ENCODE peak calls at places on chromosome 6, in four cellular contexts. B is K562, S is HepG2, I is GM12878. L is an unnamed sample.

GRCh38 chr6:79601020-79601609 is 30.0 kb upstream of the SH3BGRL2 start:
- DNase-seq in B (no peak), S (peak; percentile 42), I (no peak), L (no peak)

GRCh38 chr6:133549252-133549925 is 308.2 kb downstream of the EYA4 start:
- DNase-seq in B (no peak), S (no peak), I (no peak), L (no peak)

GRCh38 chr6:36989264-36989663 is 3.3 kb upstream of the MTCH1 start:
- DNase-seq in B (no peak), S (no peak), I (no peak), L (no peak)

GRCh38 chr6:85660181-85660611 is 17.5 kb upstream of the SYNCRIP start:
- DNase-seq in B (no peak), S (peak; percentile 59), I (no peak), L (no peak)

GRCh38 chr6:56685994-56686393 is 43.3 kb upstream of the DST start:
- DNase-seq in B (no peak), S (no peak), I (no peak), L (no peak)

GRCh38 chr6:45423901-45424627 is 46.3 kb upstream of the SUPT3H start:
- DNase-seq in B (no peak), S (no peak), I (no peak), L (peak; percentile 48)

GRCh38 chr6:79071547-79071946 is 6.5 kb downstream of the PHIP start:
- DNase-seq in B (no peak), S (no peak), I (no peak), L (no peak)

GRCh38 chr6:160188773-160189172 is 67.2 kb downstream of the SLC22A1 start:
- DNase-seq in B (no peak), S (no peak), I (no peak), L (no peak)

GRCh38 chr6:47187108-47187507 is 122.6 kb downstream of the TNFRSF21 start:
- DNase-seq in B (no peak), S (no peak), I (no peak), L (no peak)

GRCh38 chr6:34027445-34027936 is 118.4 kb downstream of the GRM4 start:
- DNase-seq in B (peak; percentile 86), S (peak; percentile 30), I (no peak), L (peak; percentile 85)

GRCh38 chr6:99739526-99739925 is 132.9 kb downstream of the PRDM13 start:
- DNase-seq in B (no peak), S (no peak), I (no peak), L (no peak)

GRCh38 chr6:91135406-91135805 is 548.5 kb upstream of the MAP3K7 start:
- DNase-seq in B (no peak), S (no peak), I (no peak), L (no peak)

GRCh38 chr6:117444600-117444999 is 18.9 kb upstream of the ROS1 start:
- DNase-seq in B (no peak), S (no peak), I (no peak), L (no peak)

GRCh38 chr6:44494011-44494501 is 106.5 kb downstream of the CDC5L start:
- DNase-seq in B (peak; percentile 73), S (peak; percentile 80), I (no peak), L (no peak)

GRCh38 chr6:33858053-33858475 is 54.3 kb upstream of the MLN start:
- DNase-seq in B (no peak), S (no peak), I (no peak), L (no peak)

GRCh38 chr6:31663961-31664789 is 622 bp downstream of the GPANK1 start:
- DNase-seq in B (peak; percentile 88), S (no peak), I (no peak), L (no peak)

GRCh38 chr6:97978855-97979271 is 695.8 kb upstream of the MMS22L start:
- DNase-seq in B (no peak), S (peak; percentile 25), I (no peak), L (peak; percentile 77)

GRCh38 chr6:79648315-79648714 is 17.2 kb downstream of the SH3BGRL2 start:
- DNase-seq in B (no peak), S (no peak), I (no peak), L (no peak)

GRCh38 chr6:152355166-152355565 is 282.0 kb downstream of the SYNE1 start:
- DNase-seq in B (no peak), S (no peak), I (no peak), L (no peak)

GRCh38 chr6:56914791-56915658 is 39.9 kb upstream of the BEND6 start:
- DNase-seq in B (no peak), S (no peak), I (no peak), L (no peak)

GRCh38 chr6:44003345-44004061 is 123.7 kb downstream of the MRPL14 start:
- DNase-seq in B (no peak), S (no peak), I (no peak), L (peak; percentile 36)

GRCh38 chr6:30589754-30590358 is 18.6 kb downstream of the ABCF1 start:
- DNase-seq in B (no peak), S (no peak), I (no peak), L (no peak)

GRCh38 chr6:105675715-105676397 is 273.0 kb upstream of the PREP start:
- DNase-seq in B (peak; percentile 6), S (no peak), I (no peak), L (no peak)

GRCh38 chr6:47132724-47133123 is 90.6 kb upstream of the ADGRF1 start:
- DNase-seq in B (no peak), S (no peak), I (no peak), L (no peak)

GRCh38 chr6:107820571-107821261 is 3.4 kb downstream of the SCML4 start:
- DNase-seq in B (no peak), S (no peak), I (no peak), L (no peak)

GRCh38 chr6:167236239-167236571 is 54.9 kb upstream of the UNC93A start:
- DNase-seq in B (no peak), S (no peak), I (no peak), L (no peak)

GRCh38 chr6:46719099-46719498 is 16.1 kb downstream of the PLA2G7 start:
- DNase-seq in B (no peak), S (no peak), I (no peak), L (no peak)

GRCh38 chr6:96236471-96236870 is 220.7 kb downstream of the FUT9 start:
- DNase-seq in B (no peak), S (no peak), I (no peak), L (no peak)

GRCh38 chr6:40894962-40895799 is 143.8 kb downstream of the UNC5CL start:
- DNase-seq in B (peak; percentile 57), S (peak; percentile 43), I (no peak), L (peak; percentile 82)

GRCh38 chr6:167056370-167056769 is 57.2 kb downstream of the CEP43 start:
- DNase-seq in B (no peak), S (no peak), I (peak; percentile 76), L (no peak)

GRCh38 chr6:30411515-30412207 is 66.7 kb downstream of the RPP21 start:
- DNase-seq in B (peak; percentile 33), S (peak; percentile 52), I (no peak), L (peak; percentile 80)

GRCh38 chr6:82371799-82372508 is 8.3 kb downstream of the TPBG start:
- DNase-seq in B (no peak), S (no peak), I (no peak), L (no peak)

GRCh38 chr6:20687494-20687893 is 153.2 kb downstream of the CDKAL1 start:
- DNase-seq in B (no peak), S (no peak), I (no peak), L (no peak)

GRCh38 chr6:47308223-47308567 is 1.5 kb downstream of the TNFRSF21 start:
- DNase-seq in B (no peak), S (no peak), I (no peak), L (no peak)

GRCh38 chr6:40832691-40833090 is 206.3 kb downstream of the UNC5CL start:
- DNase-seq in B (no peak), S (no peak), I (no peak), L (no peak)

GRCh38 chr6:106894978-106895702 is 79.4 kb downstream of the CD24 start:
- DNase-seq in B (peak; percentile 30), S (peak; percentile 50), I (no peak), L (no peak)

GRCh38 chr6:144266091-144266649 is 19.0 kb upstream of the UTRN start:
- DNase-seq in B (no peak), S (no peak), I (no peak), L (peak; percentile 64)

GRCh38 chr6:142373268-142374089 is 71.7 kb downstream of the ADGRG6 start:
- DNase-seq in B (no peak), S (peak; percentile 38), I (no peak), L (no peak)

GRCh38 chr6:142372348-142372747 is 70.5 kb downstream of the ADGRG6 start:
- DNase-seq in B (no peak), S (no peak), I (no peak), L (no peak)

GRCh38 chr6:142376115-142376514 is 74.3 kb downstream of the ADGRG6 start:
- DNase-seq in B (no peak), S (peak; percentile 78), I (no peak), L (no peak)

GRCh38 chr6:142374965-142375733 is 73.3 kb downstream of the ADGRG6 start:
- DNase-seq in B (no peak), S (peak; percentile 99), I (no peak), L (no peak)

DNA sequence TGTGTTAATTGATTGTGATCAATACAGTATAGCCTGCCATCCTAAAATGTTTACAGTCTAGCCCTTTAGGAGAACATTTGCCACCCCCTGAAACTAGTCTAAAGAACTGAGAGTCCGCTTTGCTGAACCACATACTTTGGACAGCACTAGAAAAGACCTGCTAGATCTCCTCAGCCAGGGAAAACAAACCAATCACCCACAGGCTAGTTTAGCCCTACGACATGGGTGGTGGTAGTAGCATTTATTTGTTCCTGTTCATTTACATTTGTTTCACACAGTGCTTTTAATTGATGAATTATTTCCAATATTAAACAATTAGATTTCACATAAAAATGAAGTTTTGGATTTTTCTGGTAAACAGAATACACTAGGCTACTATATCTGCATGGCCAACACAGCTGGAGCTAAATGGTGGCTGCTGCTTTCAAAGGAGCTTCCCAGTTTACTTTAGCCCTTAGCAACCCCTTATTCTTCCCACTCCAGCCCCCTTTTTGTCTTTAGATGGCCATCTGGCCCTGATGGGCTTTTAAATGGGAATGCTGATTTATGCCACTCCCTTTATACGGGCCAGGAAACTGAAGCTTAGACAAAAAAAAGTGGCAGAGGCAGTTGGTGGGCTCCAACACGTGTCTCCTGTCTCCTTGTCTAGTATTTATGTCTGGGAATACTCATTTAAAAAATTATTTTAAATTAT is 72.4 kb downstream of the ADGRG6 start:
- DNase-seq in B (no peak), S (peak; percentile 56), I (no peak), L (no peak)
- TF ChIP-seq ETV6 in B (no peak), S (no peak), I (no peak), L (no peak)

GRCh38 chr6:148693882-148694484 is 52.8 kb upstream of the UST start:
- DNase-seq in B (no peak), S (no peak), I (no peak), L (no peak)
- TF ChIP-seq SP1 in B (no peak), S (no peak), I (no peak), L (no peak)

DNA sequence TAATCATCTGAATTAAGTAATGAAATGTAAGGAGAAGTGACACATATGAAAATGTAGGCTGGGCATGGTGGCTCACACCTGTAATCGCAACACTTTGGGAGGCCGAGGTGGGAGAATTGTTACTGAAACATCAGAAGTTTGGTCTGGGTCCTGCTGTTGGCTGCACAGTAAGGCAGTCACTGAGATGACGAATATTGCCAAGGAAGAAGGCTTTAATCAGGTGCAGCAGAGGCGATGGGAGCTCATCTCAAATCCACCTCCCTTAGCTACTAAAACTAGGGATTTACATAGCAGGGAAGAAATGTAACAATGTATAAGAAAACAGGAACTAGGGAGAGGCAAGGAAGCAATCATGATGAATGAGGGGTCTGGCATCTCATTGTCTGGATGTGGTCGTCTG is 50.1 kb downstream of the RBM24 start:
- DNase-seq in B (no peak), S (no peak), I (no peak), L (no peak)
- TF ChIP-seq TCF7 in B (no peak), S (no peak), I (no peak), L (no peak)

GRCh38 chr6:24719125-24719931 is at the start of gene C6orf62:
- DNase-seq in B (peak; percentile 58), S (no peak), I (peak; percentile 20), L (no peak)
- TF ChIP-seq ETV6 in B (no peak), S (no peak), I (no peak), L (no peak)

L was measured in WTC11.